ENCODE peak calls at places on chromosomes 12 and 14, in nine cellular contexts. M is stimulated activated CD4-positive, alpha-beta T cell treated with anti-CD3 and anti-CD28 coated beads, Interleukin-12 subunit alpha, Interleukin-12 subunit beta, amount 100 ng/mL, for 24 hours; U is H7; Q is fibroblast of the conjunctiva; G is kidney epithelial cell; I is fibroblast of the aortic adventitia; J is Daoy; H is progenitor cell of endocrine pancreas; P is GM20000. V is an unnamed sample.
A peak's percentile ranks its signal among the peaks of the same experiment; 100 is the strongest.

GRCh38 chr12:2179953-2180736 is 127.4 kb downstream of the CACNA1C start:
- DNase-seq in M (no peak), U (no peak), Q (peak; percentile 91), G (peak; percentile 37), I (peak; percentile 99), J (peak; percentile 94), H (no peak), P (no peak), V (no peak)

GRCh38 chr12:7870335-7870734 is 2.4 kb downstream of the SLC2A14 start:
- DNase-seq in M (no peak), U (no peak), Q (no peak), G (no peak), I (no peak), J (no peak), H (no peak), P (no peak), V (no peak)

GRCh38 chr14:90388437-90388836 is 8.4 kb upstream of the CALM1 start:
- DNase-seq in M (no peak), U (peak; percentile 62), Q (peak; percentile 67), G (peak; percentile 82), I (peak; percentile 80), J (peak; percentile 87), H (no peak), P (no peak), V (no peak)

GRCh38 chr14:100140452-100141132 is 18.9 kb downstream of the DEGS2 start:
- DNase-seq in M (no peak), U (peak; percentile 94), Q (no peak), G (no peak), I (no peak), J (no peak), H (peak; percentile 43), P (no peak), V (peak; percentile 19)

GRCh38 chr12:127728285-127728684 is 538.7 kb upstream of the TMEM132C start:
- DNase-seq in M (no peak), U (no peak), Q (no peak), G (no peak), I (no peak), J (no peak), H (no peak), P (no peak), V (no peak)

GRCh38 chr12:82124711-82125110 is 233.5 kb downstream of the CCDC59 start:
- DNase-seq in M (no peak), U (no peak), Q (peak; percentile 28), G (no peak), I (peak; percentile 38), J (no peak), H (no peak), P (no peak), V (no peak)

GRCh38 chr12:50073712-50074111 is 11.4 kb upstream of the SMARCD1 start:
- DNase-seq in M (no peak), U (no peak), Q (no peak), G (no peak), I (no peak), J (no peak), H (no peak), P (no peak), V (no peak)

GRCh38 chr14:79809849-79810612 is 401.3 kb downstream of the DIO2 start:
- DNase-seq in M (no peak), U (peak; percentile 25), Q (no peak), G (no peak), I (no peak), J (no peak), H (no peak), P (no peak), V (peak; percentile 38)

GRCh38 chr12:131066886-131067490 is 113.3 kb downstream of the ADGRD1 start:
- DNase-seq in M (no peak), U (no peak), Q (no peak), G (no peak), I (no peak), J (no peak), H (no peak), P (no peak), V (no peak)

GRCh38 chr14:32561520-32561919 is 232.4 kb downstream of the AKAP6 start:
- DNase-seq in M (no peak), U (no peak), Q (no peak), G (no peak), I (peak; percentile 71), J (no peak), H (no peak), P (no peak), V (no peak)

GRCh38 chr12:29429999-29430698 is 49.2 kb upstream of the ERGIC2 start:
- DNase-seq in M (no peak), U (peak; percentile 4), Q (no peak), G (no peak), I (no peak), J (no peak), H (no peak), P (no peak), V (no peak)

GRCh38 chr12:121423682-121424631 is 24.0 kb downstream of the RNF34 start:
- DNase-seq in M (no peak), U (no peak), Q (no peak), G (no peak), I (no peak), J (no peak), H (no peak), P (no peak), V (no peak)

GRCh38 chr12:26741828-26742227 is 91.2 kb downstream of the ITPR2 start:
- DNase-seq in M (no peak), U (no peak), Q (no peak), G (no peak), I (no peak), J (no peak), H (no peak), P (no peak), V (no peak)

GRCh38 chr12:78226763-78227162 is 396.1 kb downstream of the NAV3 start:
- DNase-seq in M (no peak), U (no peak), Q (no peak), G (no peak), I (no peak), J (no peak), H (no peak), P (no peak), V (no peak)

GRCh38 chr14:39050389-39050788 is 52.6 kb downstream of the SEC23A start:
- DNase-seq in M (no peak), U (no peak), Q (no peak), G (peak; percentile 76), I (peak; percentile 34), J (peak; percentile 72), H (no peak), P (peak; percentile 10), V (peak; percentile 51)

GRCh38 chr14:104359301-104359968 is 220.1 kb upstream of the C14orf180 start:
- DNase-seq in M (no peak), U (peak; percentile 61), Q (no peak), G (no peak), I (no peak), J (no peak), H (no peak), P (no peak), V (peak; percentile 24)

GRCh38 chr14:54487771-54488170 is 1.0 kb downstream of the GMFB start:
- DNase-seq in M (no peak), U (peak; percentile 58), Q (no peak), G (no peak), I (peak; percentile 74), J (peak; percentile 32), H (no peak), P (peak; percentile 18), V (no peak)

GRCh38 chr12:2337031-2338010 is 284.5 kb downstream of the CACNA1C start:
- DNase-seq in M (no peak), U (no peak), Q (no peak), G (no peak), I (no peak), J (no peak), H (no peak), P (no peak), V (no peak)

GRCh38 chr14:106556665-106557289 is 1030.4 kb downstream of the TMEM121 start:
- DNase-seq in M (peak; percentile 57), U (no peak), Q (no peak), G (no peak), I (no peak), J (peak; percentile 62), H (no peak), P (peak; percentile 51), V (peak; percentile 82)

GRCh38 chr14:87992349-87992719 is 648 bp downstream of the GALC start:
- DNase-seq in M (no peak), U (peak; percentile 71), Q (peak; percentile 5), G (no peak), I (peak; percentile 34), J (no peak), H (no peak), P (peak; percentile 37), V (no peak)

GRCh38 chr12:12983420-12984035 is 16.5 kb downstream of the HEBP1 start:
- DNase-seq in M (no peak), U (no peak), Q (peak; percentile 51), G (no peak), I (peak; percentile 79), J (peak; percentile 53), H (no peak), P (no peak), V (no peak)

GRCh38 chr12:22406622-22407021 is 72.1 kb upstream of the ST8SIA1 start:
- DNase-seq in M (no peak), U (no peak), Q (no peak), G (no peak), I (no peak), J (no peak), H (no peak), P (no peak), V (no peak)

GRCh38 chr12:2244013-2244861 is 191.4 kb downstream of the CACNA1C start:
- DNase-seq in M (no peak), U (peak; percentile 71), Q (peak; percentile 72), G (peak; percentile 86), I (peak; percentile 92), J (peak; percentile 94), H (peak; percentile 44), P (no peak), V (no peak)

GRCh38 chr14:104438166-104438887 is 141.2 kb upstream of the C14orf180 start:
- DNase-seq in M (no peak), U (peak; percentile 42), Q (no peak), G (no peak), I (no peak), J (no peak), H (no peak), P (no peak), V (no peak)

GRCh38 chr12:24111101-24111500 is 161.6 kb upstream of the SOX5 start:
- DNase-seq in M (no peak), U (no peak), Q (no peak), G (no peak), I (peak; percentile 4), J (no peak), H (no peak), P (no peak), V (no peak)

GRCh38 chr12:122021193-122021821 is 377 bp upstream of the BCL7A start:
- DNase-seq in M (no peak), U (no peak), Q (no peak), G (no peak), I (no peak), J (peak; percentile 39), H (peak; percentile 32), P (no peak), V (peak; percentile 22)

V was measured in Caco-2.